ENCODE peak calls at places on chromosomes 1 and 21, in nine cellular contexts. Q is adrenal gland, H is fibroblast of mammary gland, C is tibial nerve, R is left lung, Y is choroid plexus epithelial cell, W is left ventricle myocardium inferior, B is glutamatergic neuron, D is activated B cell treated with CpG ODN at 0.5 μM for 24 hours. Z is an unnamed sample.

GRCh38 chr21:44368711-44369446 is 15.5 kb downstream of the TRPM2 start:
- DNase-seq in Q (peak; percentile 51), H (no peak), C (no peak), R (peak; percentile 70), Y (no peak), W (no peak), B (peak; percentile 48), D (no peak), Z (no peak)

GRCh38 chr1:68120136-68120791 is 69.8 kb upstream of the DIRAS3 start:
- DNase-seq in Q (peak; percentile 69), H (peak; percentile 84), C (peak; percentile 92), R (no peak), Y (peak; percentile 95), W (no peak), B (peak; percentile 25), D (no peak), Z (peak; percentile 71)

GRCh38 chr1:91979383-91979782 is 30.2 kb downstream of the BRDT start:
- DNase-seq in Q (no peak), H (no peak), C (no peak), R (no peak), Y (no peak), W (no peak), B (no peak), D (no peak), Z (no peak)

GRCh38 chr1:176216031-176216430 is 8.9 kb upstream of the COP1 start:
- DNase-seq in Q (no peak), H (no peak), C (no peak), R (no peak), Y (no peak), W (no peak), B (no peak), D (no peak), Z (no peak)

GRCh38 chr1:189805735-189806134 is 671.9 kb downstream of the BRINP3 start:
- DNase-seq in Q (no peak), H (no peak), C (no peak), R (no peak), Y (no peak), W (no peak), B (no peak), D (no peak), Z (no peak)

GRCh38 chr1:24776821-24777220 is 31.6 kb downstream of the CLIC4 start:
- DNase-seq in Q (no peak), H (no peak), C (no peak), R (no peak), Y (no peak), W (no peak), B (no peak), D (no peak), Z (no peak)

GRCh38 chr1:244710474-244711062 is 57.6 kb downstream of the DESI2 start:
- DNase-seq in Q (no peak), H (no peak), C (no peak), R (no peak), Y (no peak), W (no peak), B (no peak), D (no peak), Z (no peak)

GRCh38 chr1:94980049-94980908 is 53.4 kb upstream of the CNN3 start:
- DNase-seq in Q (no peak), H (peak; percentile 72), C (no peak), R (no peak), Y (peak; percentile 73), W (no peak), B (no peak), D (no peak), Z (no peak)

GRCh38 chr1:210815641-210816040 is 318.3 kb downstream of the KCNH1 start:
- DNase-seq in Q (no peak), H (no peak), C (no peak), R (no peak), Y (no peak), W (no peak), B (no peak), D (no peak), Z (no peak)

GRCh38 chr1:156119503-156120209 is 5.1 kb downstream of the LMNA start:
- DNase-seq in Q (peak; percentile 87), H (peak; percentile 85), C (no peak), R (no peak), Y (peak; percentile 72), W (peak; percentile 59), B (no peak), D (no peak), Z (peak; percentile 82)

GRCh38 chr1:94922756-94923465 is 4.0 kb downstream of the CNN3 start:
- DNase-seq in Q (no peak), H (peak; percentile 65), C (no peak), R (no peak), Y (peak; percentile 62), W (no peak), B (no peak), D (no peak), Z (peak; percentile 16)

GRCh38 chr1:53332833-53333232 is 5.0 kb upstream of the LRP8 start:
- DNase-seq in Q (peak; percentile 17), H (no peak), C (no peak), R (no peak), Y (no peak), W (no peak), B (no peak), D (no peak), Z (no peak)

GRCh38 chr1:43976045-43976444 is 1.3 kb downstream of the ATP6V0B start:
- DNase-seq in Q (no peak), H (no peak), C (no peak), R (no peak), Y (no peak), W (no peak), B (no peak), D (no peak), Z (no peak)
- TF ChIP-seq CTCF in Q (no peak), H (no peak), C (no peak), R (no peak), Y (peak; percentile 19), W (no peak), B (peak; percentile 29), D (no peak), Z (no peak)

DNA sequence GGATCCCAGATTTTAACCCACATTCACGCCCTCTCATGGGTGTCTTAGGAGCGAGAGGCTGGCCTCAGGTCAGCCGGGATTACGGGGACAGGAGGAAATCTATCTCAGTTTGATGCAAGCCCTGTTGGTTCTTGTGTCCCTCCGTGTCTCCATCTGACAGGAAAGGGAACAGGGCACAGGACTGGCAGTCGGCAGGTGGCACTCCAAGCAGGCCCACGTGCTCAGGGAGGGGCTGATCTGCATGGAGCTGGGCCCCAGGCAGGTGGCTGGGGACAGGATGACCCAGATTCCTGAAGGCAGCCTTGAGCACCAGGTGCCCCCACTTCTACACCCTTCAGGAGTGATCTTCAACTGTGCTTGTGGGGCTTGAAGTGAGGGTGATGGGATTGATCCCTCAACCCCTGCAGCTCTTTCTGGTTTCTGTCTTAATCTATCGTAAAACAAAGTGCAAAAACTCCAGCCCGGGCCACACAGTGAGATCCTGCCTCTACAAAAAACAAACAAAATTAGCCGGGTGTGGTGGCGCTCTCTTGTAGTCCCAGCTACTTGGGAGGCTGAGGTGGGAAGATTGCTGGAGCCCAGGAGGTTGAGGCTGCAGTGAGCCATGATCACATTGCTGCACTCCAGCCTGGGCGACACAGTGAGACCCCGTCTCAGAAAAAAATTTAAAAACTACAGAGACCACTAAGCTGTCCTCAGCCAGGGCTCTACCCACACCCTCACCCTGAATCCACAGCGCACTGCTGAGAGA is 8.3 kb downstream of the PLEKHG5 start:
- DNase-seq in Q (peak; percentile 67), H (no peak), C (no peak), R (no peak), Y (no peak), W (no peak), B (no peak), D (no peak), Z (no peak)
- TF ChIP-seq CTCF in Q (no peak), H (no peak), C (no peak), R (no peak), Y (no peak), W (no peak), B (no peak), D (no peak), Z (no peak)

GRCh38 chr1:227742738-227743715 is 7.8 kb downstream of the SNAP47 start:
- DNase-seq in Q (no peak), H (no peak), C (no peak), R (peak; percentile 79), Y (no peak), W (peak; percentile 8), B (no peak), D (no peak), Z (no peak)

GRCh38 chr1:227740401-227740960 is 5.2 kb downstream of the SNAP47 start:
- DNase-seq in Q (peak; percentile 42), H (no peak), C (no peak), R (no peak), Y (no peak), W (no peak), B (no peak), D (no peak), Z (no peak)

GRCh38 chr1:227738820-227739219 is 3.6 kb downstream of the SNAP47 start:
- DNase-seq in Q (peak; percentile 45), H (no peak), C (no peak), R (no peak), Y (no peak), W (no peak), B (no peak), D (no peak), Z (no peak)

GRCh38 chr1:227739636-227740035 is 4.4 kb downstream of the SNAP47 start:
- DNase-seq in Q (peak; percentile 43), H (no peak), C (no peak), R (no peak), Y (no peak), W (no peak), B (no peak), D (no peak), Z (no peak)

GRCh38 chr1:227741166-227741870 is 6.1 kb downstream of the SNAP47 start:
- DNase-seq in Q (no peak), H (no peak), C (no peak), R (no peak), Y (no peak), W (no peak), B (no peak), D (no peak), Z (no peak)
- TF ChIP-seq CTCF in Q (no peak), H (no peak), C (no peak), R (no peak), Y (no peak), W (no peak), B (no peak), D (no peak), Z (no peak)

GRCh38 chr1:168452329-168452728 is 91.5 kb downstream of the XCL2 start:
- DNase-seq in Q (no peak), H (peak; percentile 23), C (no peak), R (no peak), Y (no peak), W (no peak), B (no peak), D (no peak), Z (no peak)
- TF ChIP-seq CTCF in Q (no peak), H (peak; percentile 39), C (no peak), R (no peak), Y (peak; percentile 34), W (no peak), B (no peak), D (no peak), Z (peak; percentile 22)

GRCh38 chr1:220281159-220281574 is 8.9 kb upstream of the RAB3GAP2 start:
- DNase-seq in Q (no peak), H (peak; percentile 61), C (no peak), R (no peak), Y (peak; percentile 63), W (no peak), B (no peak), D (no peak), Z (peak; percentile 77)
- TF ChIP-seq CTCF in Q (peak; percentile 27), H (peak; percentile 64), C (no peak), R (no peak), Y (peak; percentile 63), W (peak; percentile 51), B (peak; percentile 56), D (no peak), Z (peak; percentile 93)

GRCh38 chr1:2230781-2231666 is 2.9 kb downstream of the SKI start:
- DNase-seq in Q (peak; percentile 86), H (peak; percentile 39), C (no peak), R (peak; percentile 84), Y (no peak), W (no peak), B (peak; percentile 51), D (no peak), Z (peak; percentile 48)
- TF ChIP-seq CTCF in Q (no peak), H (no peak), C (no peak), R (no peak), Y (no peak), W (no peak), B (no peak), D (no peak), Z (no peak)

Z was measured in MCF 10A.